ENCODE peak calls at places on chromosome 5, in six cellular contexts. N, K, D, I, T and V are unnamed samples.

GRCh38 chr5:143064207-143064606 is 294.0 kb downstream of the ARHGAP26 start:
- DNase-seq in N (no peak), K (no peak), T (peak; percentile 48), D (peak; percentile 60), I (peak; percentile 69), V (no peak)

GRCh38 chr5:78500028-78500427 is 139.6 kb downstream of the SCAMP1 start:
- DNase-seq in D (no peak), K (no peak), I (no peak), N (no peak), T (no peak), V (no peak)

GRCh38 chr5:74342948-74343682 is 297.4 kb downstream of the ENC1 start:
- DNase-seq in D (peak; percentile 41), T (peak; percentile 45), K (no peak), I (no peak), N (no peak), V (peak; percentile 78)

GRCh38 chr5:75156585-75156984 is 80.1 kb downstream of the ANKRD31 start:
- DNase-seq in I (peak; percentile 1), K (peak; percentile 14), T (no peak), N (no peak), D (no peak), V (peak; percentile 16)

GRCh38 chr5:125012727-125013451 is 266.4 kb upstream of the ZNF608 start:
- DNase-seq in K (no peak), I (no peak), N (no peak), D (no peak), T (no peak), V (no peak)

GRCh38 chr5:74651710-74652109 is 11.2 kb upstream of the ENC1 start:
- DNase-seq in T (peak; percentile 73), D (no peak), K (no peak), I (no peak), N (no peak), V (no peak)

GRCh38 chr5:140424135-140424534 is 22.5 kb downstream of the ANKHD1 start:
- DNase-seq in K (no peak), T (no peak), I (no peak), N (no peak), D (no peak), V (peak; percentile 13)

GRCh38 chr5:78908173-78908901 is 76.8 kb downstream of the ARSB start:
- DNase-seq in D (peak; percentile 70), N (peak; percentile 37), T (peak; percentile 88), I (peak; percentile 54), K (peak; percentile 84), V (peak; percentile 66)

GRCh38 chr5:10124287-10124686 is 125.4 kb downstream of the ATPSCKMT start:
- DNase-seq in N (no peak), K (no peak), D (no peak), T (no peak), I (no peak), V (no peak)

GRCh38 chr5:132263548-132264261 is 6.2 kb downstream of the PDLIM4 start:
- DNase-seq in I (peak; percentile 77), N (peak; percentile 59), K (no peak), D (peak; percentile 78), T (peak; percentile 90), V (peak; percentile 62)

GRCh38 chr5:59380350-59380951 is 513.1 kb downstream of the PDE4D start:
- DNase-seq in K (peak; percentile 46), D (peak; percentile 89), N (peak; percentile 35), I (peak; percentile 86), T (peak; percentile 94), V (peak; percentile 99)

GRCh38 chr5:109329296-109330252 is 80.2 kb downstream of the PJA2 start:
- DNase-seq in D (peak; percentile 87), K (no peak), N (peak; percentile 40), I (peak; percentile 88), T (peak; percentile 87), V (peak; percentile 76)

GRCh38 chr5:31717586-31717985 is 78.7 kb downstream of the PDZD2 start:
- DNase-seq in K (no peak), I (no peak), T (no peak), N (no peak), D (no peak), V (no peak)

GRCh38 chr5:176736271-176736965 is 73.9 kb upstream of the UNC5A start:
- DNase-seq in D (no peak), T (no peak), N (no peak), I (no peak), K (peak; percentile 52), V (no peak)

GRCh38 chr5:107476783-107477182 is 194.0 kb downstream of the EFNA5 start:
- DNase-seq in D (peak; percentile 71), T (no peak), K (no peak), I (peak; percentile 77), N (no peak), V (peak; percentile 80)

GRCh38 chr5:142640316-142641005 is 45.4 kb downstream of the FGF1 start:
- DNase-seq in T (no peak), D (no peak), K (no peak), I (no peak), N (no peak), V (no peak)

GRCh38 chr5:140607031-140607430 is 25.9 kb downstream of the CD14 start:
- DNase-seq in I (no peak), T (no peak), N (no peak), K (no peak), D (peak; percentile 34), V (no peak)

DNA sequence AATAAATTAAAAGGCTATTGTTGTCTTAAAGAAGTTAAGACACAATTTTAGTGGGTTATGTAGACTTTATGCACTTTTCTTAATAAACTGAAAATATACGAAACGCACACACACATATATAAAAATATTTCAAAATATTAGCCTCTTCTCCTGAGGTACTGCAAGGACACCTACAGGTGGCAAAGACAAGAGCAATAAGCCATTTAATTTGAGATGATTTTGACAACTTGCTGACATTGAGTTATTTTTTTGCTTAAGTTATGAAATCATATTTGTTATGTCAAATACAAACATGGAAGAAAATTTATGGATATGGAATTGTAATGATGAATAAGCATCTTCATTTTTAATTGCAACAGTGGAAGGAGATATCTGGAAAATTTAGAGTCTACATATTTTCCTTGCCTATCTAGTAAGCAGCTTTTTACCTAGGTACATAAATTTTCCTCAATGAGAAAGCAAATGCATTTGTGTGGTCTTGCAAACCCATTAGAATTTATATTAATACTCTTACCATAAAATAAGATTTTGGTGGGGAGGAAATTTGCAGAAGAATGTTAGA is 301.6 kb downstream of the ISL1 start:
- DNase-seq in I (no peak), N (no peak), K (no peak), T (no peak), D (no peak), V (no peak)
- TF ChIP-seq CTCF in I (no peak), N (no peak), K (peak; percentile 32), T (no peak), D (no peak), V (no peak)

GRCh38 chr5:179061025-179061424 is 852 bp downstream of the ZNF354C start:
- DNase-seq in I (no peak), D (no peak), N (no peak), K (no peak), T (no peak), V (no peak)
- H3K4me3 ChIP-seq in I (peak overlapping the region; percentile 66), D (peak overlapping the region; percentile 42), N (peak overlapping the region; percentile 68), K (peak overlapping the region; percentile 60), T (peak overlapping the region; percentile 74), V (peak overlapping the region; percentile 82)

GRCh38 chr5:151214614-151215545 is 9.0 kb downstream of the CCDC69 start:
- DNase-seq in K (no peak), D (peak; percentile 46), N (no peak), T (no peak), I (no peak), V (no peak)

GRCh38 chr5:151215546-151215880 is 8.4 kb downstream of the CCDC69 start:
- DNase-seq in I (no peak), N (no peak), K (no peak), D (no peak), T (no peak), V (no peak)

GRCh38 chr5:151216781-151217180 is 7.1 kb downstream of the CCDC69 start:
- DNase-seq in T (no peak), K (no peak), D (no peak), I (no peak), N (no peak), V (no peak)

GRCh38 chr5:151212361-151212899 is 11.5 kb downstream of the CCDC69 start:
- DNase-seq in N (no peak), D (no peak), K (no peak), I (no peak), T (no peak), V (no peak)

GRCh38 chr5:151213803-151214613 is 9.9 kb downstream of the CCDC69 start:
- DNase-seq in T (no peak), I (peak; percentile 95), K (no peak), D (peak; percentile 96), N (no peak), V (peak; percentile 78)
- TF ChIP-seq CTCF in T (no peak), I (no peak), K (no peak), D (no peak), N (no peak), V (no peak)

DNA sequence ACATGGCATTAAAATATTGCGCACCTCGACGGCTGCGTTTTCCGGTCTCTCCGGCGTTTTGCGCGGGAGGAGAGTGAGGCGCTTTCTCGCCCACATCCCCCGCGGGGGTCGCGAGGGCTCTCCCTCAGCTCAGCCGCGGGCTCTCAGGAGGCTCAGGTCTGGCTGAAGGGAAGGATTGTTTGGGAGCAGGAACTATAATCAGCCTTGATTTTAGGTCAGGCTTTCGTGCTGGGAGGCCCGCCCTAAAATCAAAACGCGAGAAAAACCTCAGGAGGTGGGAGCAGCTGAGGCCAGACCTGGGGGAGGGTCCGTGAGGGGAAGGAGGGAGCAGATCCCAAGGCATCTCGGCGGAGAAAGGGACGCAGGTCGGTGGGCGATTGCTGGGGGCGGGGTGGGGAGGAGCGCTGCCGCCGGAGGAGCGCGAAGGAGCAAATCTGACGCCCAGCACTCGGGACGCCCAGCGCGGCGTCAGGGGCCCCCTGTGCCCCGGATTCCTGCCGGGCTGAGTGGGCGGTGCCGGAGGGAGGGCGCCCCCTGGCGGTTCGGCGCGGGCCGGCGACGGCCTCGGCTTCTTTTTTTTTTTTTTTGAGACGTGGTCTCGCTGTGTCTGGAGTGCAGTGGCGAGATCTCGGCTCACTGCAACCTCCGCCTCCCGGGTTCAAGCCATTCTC is 18.7 kb upstream of the RNF130 start:
- DNase-seq in N (no peak), D (peak; percentile 85), K (peak; percentile 95), I (peak; percentile 82), T (peak; percentile 36), V (peak; percentile 79)
- H3K4me3 ChIP-seq in N (peak overlapping the region; percentile 66), D (peak overlapping the region; percentile 35), K (peak overlapping the region; percentile 41), I (peak overlapping the region; percentile 57), T (peak overlapping the region; percentile 58), V (peak overlapping the region; percentile 57)

GRCh38 chr5:95646569-95647330 is at the start of gene RFESD:
- DNase-seq in K (peak; percentile 96), N (peak; percentile 75), T (peak; percentile 90), D (peak; percentile 98), I (peak; percentile 96), V (peak; percentile 99)
- TF ChIP-seq CTCF in K (peak; percentile 20), N (peak; percentile 13), T (no peak), D (no peak), I (peak; percentile 21), V (peak; percentile 37)

DNA sequence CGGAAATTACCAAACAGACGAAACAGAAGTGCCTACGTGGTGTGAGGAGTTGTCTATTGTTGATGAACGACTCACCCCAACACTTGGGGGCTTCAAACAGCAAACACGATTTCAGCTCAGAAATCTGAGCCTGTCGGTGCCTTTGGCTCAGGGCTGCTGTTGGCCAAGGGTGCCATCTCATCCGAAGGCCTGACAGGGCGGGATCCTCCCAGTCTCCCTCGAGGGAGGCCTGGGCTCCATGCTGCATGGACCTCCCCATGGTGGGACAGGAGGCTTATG is 1.3 kb downstream of the LRRC14B start:
- DNase-seq in T (no peak), K (no peak), I (no peak), N (no peak), D (no peak), V (no peak)
- H3K4me3 ChIP-seq in T (no peak overlapping the region), K (no peak overlapping the region), I (no peak overlapping the region), N (no peak overlapping the region), D (no peak overlapping the region), V (no peak overlapping the region)